ENCODE peak calls at places on chromosomes 1 and 21, in four cellular contexts. One of them, this sample, is unnamed.

GRCh38 chr1:52595061-52595460 is 7.1 kb upstream of the GPX7 start:
- DNase-seq in cardiac muscle cell: no peak
- DNase-seq in CD8-positive, alpha-beta T cell: no peak
- DNase-seq in omental fat pad: no peak
- DNase-seq in this sample: no peak

GRCh38 chr1:18948913-18949688 is 7.4 kb downstream of the IFFO2 start:
- DNase-seq in cardiac muscle cell: peak
- DNase-seq in omental fat pad: no peak
- DNase-seq in CD8-positive, alpha-beta T cell: no peak
- DNase-seq in this sample: no peak

GRCh38 chr1:15065291-15065690 is 88.3 kb upstream of the TMEM51 start:
- DNase-seq in cardiac muscle cell: no peak
- DNase-seq in CD8-positive, alpha-beta T cell: no peak
- DNase-seq in omental fat pad: no peak
- DNase-seq in this sample: no peak

GRCh38 chr21:19759836-19760235 is 1238.4 kb upstream of the NCAM2 start:
- DNase-seq in cardiac muscle cell: no peak
- DNase-seq in omental fat pad: no peak
- DNase-seq in CD8-positive, alpha-beta T cell: no peak
- DNase-seq in this sample: no peak

GRCh38 chr1:82845371-82845770 is 1044.6 kb downstream of the ADGRL2 start:
- DNase-seq in CD8-positive, alpha-beta T cell: no peak
- DNase-seq in omental fat pad: no peak
- DNase-seq in cardiac muscle cell: no peak
- DNase-seq in this sample: no peak

GRCh38 chr1:202979459-202979858 is 12.4 kb upstream of the CYB5R1 start:
- DNase-seq in omental fat pad: no peak
- DNase-seq in CD8-positive, alpha-beta T cell: no peak
- DNase-seq in cardiac muscle cell: no peak
- DNase-seq in this sample: no peak

GRCh38 chr1:24857528-24858133 is 72.4 kb downstream of the RUNX3 start:
- DNase-seq in omental fat pad: no peak
- DNase-seq in cardiac muscle cell: no peak
- DNase-seq in CD8-positive, alpha-beta T cell: no peak
- DNase-seq in this sample: no peak

GRCh38 chr1:119327066-119327435 is 41.5 kb upstream of the HAO2 start:
- DNase-seq in omental fat pad: no peak
- DNase-seq in cardiac muscle cell: peak
- DNase-seq in CD8-positive, alpha-beta T cell: no peak
- DNase-seq in this sample: no peak

GRCh38 chr1:32485554-32486255 is 20.8 kb downstream of the ZBTB8B start:
- DNase-seq in cardiac muscle cell: no peak
- DNase-seq in omental fat pad: no peak
- DNase-seq in CD8-positive, alpha-beta T cell: no peak
- DNase-seq in this sample: no peak

GRCh38 chr1:172040466-172040865 is 199.2 kb downstream of the DNM3 start:
- DNase-seq in cardiac muscle cell: no peak
- DNase-seq in CD8-positive, alpha-beta T cell: no peak
- DNase-seq in omental fat pad: no peak
- DNase-seq in this sample: no peak

GRCh38 chr21:36456714-36457399 is 23.1 kb downstream of the CLDN14 start:
- DNase-seq in cardiac muscle cell: no peak
- DNase-seq in omental fat pad: no peak
- DNase-seq in CD8-positive, alpha-beta T cell: no peak
- DNase-seq in this sample: no peak

GRCh38 chr1:109299087-109299983 is 7.5 kb downstream of the MYBPHL start:
- DNase-seq in CD8-positive, alpha-beta T cell: no peak
- DNase-seq in cardiac muscle cell: no peak
- DNase-seq in omental fat pad: no peak
- DNase-seq in this sample: no peak

GRCh38 chr1:157197906-157198435 is 59.8 kb upstream of the ETV3 start:
- DNase-seq in omental fat pad: no peak
- DNase-seq in CD8-positive, alpha-beta T cell: no peak
- DNase-seq in cardiac muscle cell: no peak
- DNase-seq in this sample: no peak

GRCh38 chr1:121483961-121484424 is 299.2 kb downstream of the SRGAP2C start:
- DNase-seq in CD8-positive, alpha-beta T cell: no peak
- DNase-seq in cardiac muscle cell: no peak
- DNase-seq in omental fat pad: no peak
- DNase-seq in this sample: no peak

GRCh38 chr1:84339503-84339902 is 38.0 kb downstream of the SAMD13 start:
- DNase-seq in CD8-positive, alpha-beta T cell: no peak
- DNase-seq in omental fat pad: no peak
- DNase-seq in cardiac muscle cell: no peak
- DNase-seq in this sample: no peak

GRCh38 chr1:64121766-64122385 is 81.5 kb upstream of the UBE2U start:
- DNase-seq in CD8-positive, alpha-beta T cell: no peak
- DNase-seq in omental fat pad: no peak
- DNase-seq in cardiac muscle cell: no peak
- DNase-seq in this sample: no peak

GRCh38 chr1:235127774-235128452 is 724 bp downstream of the TOMM20 start:
- DNase-seq in omental fat pad: no peak
- DNase-seq in cardiac muscle cell: peak
- DNase-seq in CD8-positive, alpha-beta T cell: no peak
- DNase-seq in this sample: no peak

GRCh38 chr1:109802136-109802900 is 38.6 kb upstream of the EPS8L3 start:
- DNase-seq in CD8-positive, alpha-beta T cell: peak
- DNase-seq in omental fat pad: peak
- DNase-seq in cardiac muscle cell: no peak
- DNase-seq in this sample: peak

GRCh38 chr1:100810360-100810759 is 84.3 kb downstream of the EXTL2 start:
- DNase-seq in omental fat pad: no peak
- DNase-seq in CD8-positive, alpha-beta T cell: no peak
- DNase-seq in cardiac muscle cell: no peak
- DNase-seq in this sample: no peak

GRCh38 chr1:55781944-55782482 is 566.8 kb upstream of the USP24 start:
- DNase-seq in cardiac muscle cell: no peak
- DNase-seq in CD8-positive, alpha-beta T cell: no peak
- DNase-seq in omental fat pad: no peak
- DNase-seq in this sample: no peak

GRCh38 chr1:101293461-101294045 is 56.7 kb downstream of the S1PR1 start:
- DNase-seq in CD8-positive, alpha-beta T cell: no peak
- DNase-seq in cardiac muscle cell: no peak
- DNase-seq in omental fat pad: no peak
- DNase-seq in this sample: no peak

GRCh38 chr1:170927955-170928850 is 7.1 kb upstream of the MROH9 start:
- DNase-seq in CD8-positive, alpha-beta T cell: no peak
- DNase-seq in omental fat pad: no peak
- DNase-seq in cardiac muscle cell: no peak
- DNase-seq in this sample: no peak

GRCh38 chr21:45421071-45421845 is 16.3 kb downstream of the COL18A1 start:
- DNase-seq in cardiac muscle cell: peak
- DNase-seq in CD8-positive, alpha-beta T cell: no peak
- DNase-seq in omental fat pad: no peak
- DNase-seq in this sample: no peak

GRCh38 chr21:38861006-38861405 is 55.3 kb downstream of the ETS2 start:
- DNase-seq in omental fat pad: no peak
- DNase-seq in CD8-positive, alpha-beta T cell: no peak
- DNase-seq in cardiac muscle cell: no peak
- DNase-seq in this sample: no peak

GRCh38 chr1:248841702-248842395 is 3.8 kb downstream of the ZNF672 start:
- DNase-seq in omental fat pad: peak
- DNase-seq in CD8-positive, alpha-beta T cell: no peak
- DNase-seq in cardiac muscle cell: peak
- DNase-seq in this sample: peak

GRCh38 chr1:183945432-183946308 is 91.9 kb downstream of the COLGALT2 start:
- DNase-seq in cardiac muscle cell: peak
- DNase-seq in CD8-positive, alpha-beta T cell: no peak
- DNase-seq in omental fat pad: no peak
- DNase-seq in this sample: no peak

GRCh38 chr1:15038232-15039016 is 115.1 kb upstream of the TMEM51 start:
- DNase-seq in omental fat pad: no peak
- DNase-seq in CD8-positive, alpha-beta T cell: no peak
- DNase-seq in cardiac muscle cell: peak
- DNase-seq in this sample: no peak

GRCh38 chr1:27634166-27634981 is 611 bp downstream of the FGR start:
- DNase-seq in omental fat pad: no peak
- DNase-seq in CD8-positive, alpha-beta T cell: no peak
- DNase-seq in cardiac muscle cell: peak
- DNase-seq in this sample: peak

GRCh38 chr1:155080250-155081228 is 1.9 kb downstream of the EFNA3 start:
- DNase-seq in cardiac muscle cell: peak
- DNase-seq in omental fat pad: no peak
- DNase-seq in CD8-positive, alpha-beta T cell: no peak
- DNase-seq in this sample: no peak

GRCh38 chr1:100866041-100866900 is 28.4 kb downstream of the EXTL2 start:
- DNase-seq in omental fat pad: no peak
- DNase-seq in CD8-positive, alpha-beta T cell: no peak
- DNase-seq in cardiac muscle cell: peak
- DNase-seq in this sample: no peak

GRCh38 chr1:206526064-206526911 is 19.0 kb downstream of the RASSF5 start:
- DNase-seq in cardiac muscle cell: no peak
- DNase-seq in omental fat pad: no peak
- DNase-seq in CD8-positive, alpha-beta T cell: no peak
- DNase-seq in this sample: no peak

GRCh38 chr1:16091296-16091695 is 17.8 kb upstream of the FAM131C start:
- DNase-seq in CD8-positive, alpha-beta T cell: no peak
- DNase-seq in cardiac muscle cell: no peak
- DNase-seq in omental fat pad: no peak
- DNase-seq in this sample: no peak

GRCh38 chr1:204286323-204286714 is 72.5 kb upstream of the GOLT1A start:
- DNase-seq in omental fat pad: no peak
- DNase-seq in CD8-positive, alpha-beta T cell: no peak
- DNase-seq in cardiac muscle cell: no peak
- DNase-seq in this sample: no peak

GRCh38 chr1:21149430-21149861 is 27.3 kb downstream of the EIF4G3 start:
- DNase-seq in cardiac muscle cell: no peak
- DNase-seq in omental fat pad: no peak
- DNase-seq in CD8-positive, alpha-beta T cell: no peak
- DNase-seq in this sample: no peak

This sample was measured in activated T-helper 2 cell treated with anti-CD3 and anti-CD28 coated beads, Interferon-gamma antibody, Interleukin-2, Interleukin-4, amounts not matched to agents 10 μg/mL and 5 μg/mL and 100 μg/mL, durations not matched to agents 14 hours and 24 hours and 36 hours.